ENCODE peak calls at places on chromosomes 11 and 22, in five cellular contexts. A is heart right ventricle, J is lower lobe of right lung, B is body of pancreas, D is breast epithelium. S is an unnamed sample.

GRCh38 chr11:22703561-22703960 is 37.1 kb downstream of the GAS2 start:
- DNase-seq in J (no peak), A (no peak), D (no peak), B (no peak), S (no peak)

GRCh38 chr22:31290494-31291402 is 1.5 kb downstream of the PIK3IP1 start:
- DNase-seq in B (peak; percentile 97), A (peak; percentile 96), J (peak; percentile 99), D (peak; percentile 97), S (peak; percentile 98)

GRCh38 chr11:47280099-47280498 is 10.2 kb downstream of the MADD start:
- DNase-seq in J (no peak), B (no peak), D (no peak), A (no peak), S (no peak)

GRCh38 chr11:776459-777287 is 614 bp downstream of the GATD1 start:
- DNase-seq in D (no peak), A (no peak), J (peak; percentile 56), B (no peak), S (peak; percentile 70)

GRCh38 chr22:46045459-46046298 is 68.7 kb upstream of the WNT7B start:
- DNase-seq in B (peak; percentile 82), A (no peak), D (no peak), J (peak; percentile 47), S (peak; percentile 72)

GRCh38 chr11:43687120-43687791 is 6.7 kb downstream of the HSD17B12 start:
- DNase-seq in J (peak; percentile 51), D (no peak), A (peak; percentile 63), B (no peak), S (no peak)

GRCh38 chr22:35425971-35426800 is 26.2 kb downstream of the MCM5 start:
- DNase-seq in B (no peak), D (no peak), A (no peak), J (no peak), S (no peak)

GRCh38 chr11:27485930-27486773 is 13.6 kb upstream of the LGR4 start:
- DNase-seq in J (no peak), B (peak; percentile 63), A (peak; percentile 45), D (no peak), S (no peak)

GRCh38 chr11:2549080-2549479 is 104.3 kb downstream of the KCNQ1 start:
- DNase-seq in J (peak; percentile 21), A (no peak), B (no peak), D (no peak), S (peak; percentile 55)

GRCh38 chr11:68990995-68991780 is 10.4 kb upstream of the MRGPRD start:
- DNase-seq in B (no peak), J (peak; percentile 33), D (no peak), A (no peak), S (peak; percentile 56)

GRCh38 chr22:17941501-17942406 is 82.6 kb downstream of the MICAL3 start:
- DNase-seq in A (peak; percentile 43), J (no peak), B (no peak), D (no peak), S (no peak)

GRCh38 chr22:42855211-42855610 is 1.9 kb downstream of the ARFGAP3 start:
- DNase-seq in B (no peak), A (no peak), D (no peak), J (no peak), S (no peak)

GRCh38 chr22:43467171-43467570 is 55.4 kb downstream of the MPPED1 start:
- DNase-seq in D (no peak), J (no peak), A (no peak), B (no peak), S (no peak)

GRCh38 chr22:39244496-39245129 is at the start of gene PDGFB:
- DNase-seq in D (no peak), B (peak; percentile 64), A (peak; percentile 79), J (no peak), S (no peak)

GRCh38 chr11:78698612-78699011 is 123.9 kb upstream of the NARS2 start:
- DNase-seq in A (peak; percentile 62), J (no peak), D (no peak), B (peak; percentile 10), S (no peak)

GRCh38 chr11:3220101-3220500 is 1.5 kb upstream of the MRGPRG start:
- DNase-seq in J (no peak), A (no peak), B (no peak), D (no peak), S (no peak)

GRCh38 chr11:118652681-118653181 is 26.7 kb downstream of the TREH start:
- DNase-seq in B (no peak), J (no peak), A (no peak), D (no peak), S (no peak)

GRCh38 chr11:44950036-44950624 is 553 bp downstream of the TP53I11 start:
- DNase-seq in D (no peak), B (no peak), J (peak; percentile 65), A (peak; percentile 54), S (no peak)

GRCh38 chr11:67996622-67997459 is 7.1 kb downstream of the UNC93B1 start:
- DNase-seq in J (peak; percentile 87), B (peak; percentile 76), A (no peak), D (no peak), S (no peak)

DNA sequence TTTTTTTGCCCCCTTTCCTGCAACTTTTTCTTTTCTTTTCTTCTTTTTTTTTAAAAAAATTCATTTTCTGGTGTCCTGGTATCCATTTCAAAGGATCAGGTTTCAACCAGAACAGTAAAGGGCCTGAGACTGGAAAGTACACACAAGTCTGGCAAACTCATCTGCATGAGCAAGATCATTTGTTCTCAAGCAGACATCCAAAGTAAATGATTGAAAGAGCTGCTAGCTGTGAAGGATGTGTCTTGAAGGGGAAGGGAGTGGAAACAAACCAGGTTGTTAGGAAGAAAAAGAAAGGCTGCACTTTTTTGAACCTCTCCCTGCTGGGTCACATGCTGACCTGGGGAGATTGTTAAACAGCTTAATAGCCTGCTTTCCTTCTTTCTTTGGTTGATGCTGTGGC is 5.3 kb downstream of the YAP1 start:
- DNase-seq in A (no peak), J (no peak), D (no peak), B (peak; percentile 58), S (no peak)
- H3K27ac ChIP-seq in A (no peak overlapping the region), J (peak overlapping the region; percentile 38), D (peak overlapping the region; percentile 51), B (peak overlapping the region; percentile 68), S (no peak overlapping the region)

DNA sequence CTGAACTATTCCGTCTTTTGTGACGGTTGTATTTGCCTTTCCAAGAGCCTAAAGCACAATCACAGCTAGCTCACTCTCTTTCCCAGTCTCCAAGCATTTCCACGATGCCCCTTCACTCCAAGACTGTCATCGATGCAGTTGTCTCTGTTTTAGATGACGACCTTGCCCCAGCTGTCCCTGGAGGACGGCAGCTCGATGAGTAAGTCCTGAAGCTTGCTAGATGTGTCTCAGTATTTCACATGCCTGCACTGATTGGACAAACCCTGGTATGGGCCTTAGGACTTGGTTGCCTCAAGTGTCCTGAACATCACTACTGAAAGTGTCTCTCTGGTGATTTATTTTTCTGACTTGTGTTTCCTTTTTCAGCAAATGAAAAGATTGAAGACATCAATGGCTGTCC is 129.9 kb downstream of the NAV2 start:
- DNase-seq in J (no peak), B (no peak), D (no peak), A (no peak), S (no peak)
- H3K27ac ChIP-seq in J (no peak overlapping the region), B (no peak overlapping the region), D (no peak overlapping the region), A (no peak overlapping the region), S (no peak overlapping the region)

GRCh38 chr11:17351171-17351509 is 460 bp upstream of the NCR3LG1 start:
- DNase-seq in J (no peak), D (no peak), A (no peak), B (no peak), S (no peak)
- H3K27ac ChIP-seq in J (no peak overlapping the region), D (peak overlapping the region; percentile 60), A (no peak overlapping the region), B (no peak overlapping the region), S (peak overlapping the region; percentile 57)

GRCh38 chr22:20043057-20043996 is 22.4 kb downstream of the TANGO2 start:
- DNase-seq in J (no peak), D (no peak), A (no peak), B (no peak), S (no peak)

GRCh38 chr22:20040801-20041200 is 19.9 kb downstream of the TANGO2 start:
- DNase-seq in J (no peak), D (no peak), A (no peak), B (no peak), S (no peak)

GRCh38 chr22:20044495-20045151 is 23.7 kb downstream of the TANGO2 start:
- DNase-seq in B (no peak), A (no peak), J (no peak), D (no peak), S (no peak)

GRCh38 chr22:20046730-20047129 is 25.8 kb downstream of the TANGO2 start:
- DNase-seq in A (no peak), J (no peak), D (no peak), B (no peak), S (no peak)

GRCh38 chr22:20043997-20044342 is 23.1 kb downstream of the TANGO2 start:
- DNase-seq in D (no peak), A (no peak), J (no peak), B (no peak), S (no peak)
- H3K27ac ChIP-seq in D (no peak overlapping the region), A (no peak overlapping the region), J (no peak overlapping the region), B (no peak overlapping the region), S (no peak overlapping the region)

DNA sequence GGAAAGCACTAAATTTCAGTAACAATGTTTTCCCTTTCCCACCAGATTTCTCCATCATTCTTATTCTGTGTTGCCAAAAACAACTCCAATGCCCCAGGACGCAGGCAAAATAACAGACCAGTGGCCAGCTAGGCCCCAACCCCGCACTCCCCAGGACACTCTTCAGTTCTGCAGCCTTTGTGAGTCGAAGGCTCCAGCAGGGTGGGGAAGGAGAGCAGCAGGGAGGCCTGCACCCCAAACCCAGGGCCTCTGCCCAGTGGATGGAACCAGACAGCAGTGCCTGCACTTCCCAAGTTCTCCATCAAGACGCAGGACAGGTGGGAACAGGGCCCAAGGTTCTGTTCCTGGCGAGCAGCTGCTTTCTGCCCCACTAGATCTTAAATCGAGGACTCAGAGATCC is 34.4 kb downstream of the PPP2R1B start:
- DNase-seq in J (no peak), B (no peak), A (no peak), D (no peak), S (no peak)
- H3K27ac ChIP-seq in J (peak overlapping the region; percentile 90), B (peak overlapping the region; percentile 79), A (peak overlapping the region; percentile 94), D (peak overlapping the region; percentile 100), S (peak overlapping the region; percentile 96)

DNA sequence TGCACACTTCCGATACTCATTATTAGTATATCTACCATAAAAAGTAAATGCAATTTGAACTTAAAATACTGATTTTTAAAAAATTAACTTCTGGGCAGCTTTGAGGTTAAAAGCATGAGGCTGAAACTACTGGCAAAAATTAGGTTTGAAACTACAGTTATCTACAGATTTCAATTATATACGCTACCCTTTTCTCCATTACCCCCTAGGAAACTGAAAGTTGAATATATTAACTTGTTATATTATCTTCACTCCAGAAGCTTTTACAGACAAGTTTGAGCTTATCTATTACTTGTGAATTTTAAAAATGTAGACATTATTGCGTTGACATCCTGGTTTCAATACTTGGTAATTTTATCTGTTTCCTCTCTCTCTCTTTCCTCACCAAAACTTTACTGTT is 96.7 kb upstream of the DDI1 start:
- DNase-seq in D (no peak), A (no peak), J (no peak), B (no peak), S (no peak)
- H3K27ac ChIP-seq in D (no peak overlapping the region), A (no peak overlapping the region), J (no peak overlapping the region), B (no peak overlapping the region), S (no peak overlapping the region)

DNA sequence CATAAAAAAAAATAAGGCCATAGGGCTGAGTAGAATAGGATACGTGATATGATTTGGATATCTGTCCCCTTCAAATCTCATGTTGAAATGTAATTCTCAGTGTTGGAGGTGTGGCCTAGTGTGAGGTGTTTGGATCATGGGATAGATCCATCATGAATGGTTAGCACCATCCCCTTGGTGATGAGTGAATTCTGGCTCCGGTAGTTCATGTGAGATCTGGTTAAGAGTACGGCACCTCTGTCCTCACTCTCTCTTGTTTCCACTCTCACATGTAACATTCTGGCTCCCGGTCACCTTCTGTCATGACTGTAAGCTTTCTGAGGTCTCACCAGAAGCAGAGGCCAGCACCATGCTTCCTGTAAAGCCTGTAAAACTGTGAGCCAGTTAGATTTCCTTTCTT is 45.5 kb downstream of the RAB30 start:
- DNase-seq in J (no peak), A (no peak), D (no peak), B (no peak), S (no peak)
- H3K27ac ChIP-seq in J (no peak overlapping the region), A (no peak overlapping the region), D (no peak overlapping the region), B (no peak overlapping the region), S (no peak overlapping the region)